ENCODE peak calls at places on chromosome 22, in seven cellular contexts. X is activated naive CD4-positive, alpha-beta T cell; R is stimulated activated naive CD4-positive, alpha-beta T cell; V is activated gamma-delta T cell; E is stimulated activated CD4-positive, alpha-beta T cell treated with anti-CD3 and anti-CD28 coated beads, Interleukin-4, amount 100 ng/mL, for 24 hours; Z is activated T-cell treated with anti-CD3 and anti-CD28 coated beads, Interleukin-2, amount 50 U/mL, for 72 hours; Q is cardiac muscle cell. T is an unnamed sample.

GRCh38 chr22:45268958-45269844 is 15.5 kb upstream of the UPK3A start:
- DNase-seq in X (peak), R (peak), V (peak), E (peak), Z (peak), Q (peak), T (peak)

GRCh38 chr22:39364646-39365405 is 15.0 kb downstream of the SYNGR1 start:
- DNase-seq in X (no peak), R (no peak), V (no peak), E (no peak), Z (no peak), Q (no peak), T (no peak)

GRCh38 chr22:46251266-46251665 is 1.2 kb upstream of the CDPF1 start:
- DNase-seq in X (no peak), R (no peak), V (no peak), E (no peak), Z (no peak), Q (no peak), T (no peak)

GRCh38 chr22:25069426-25069757 is 116.9 kb downstream of the KIAA1671 start:
- DNase-seq in X (no peak), R (no peak), V (no peak), E (no peak), Z (no peak), Q (no peak), T (no peak)

GRCh38 chr22:42959472-42960145 is 55.3 kb downstream of the PACSIN2 start:
- DNase-seq in X (no peak), R (no peak), V (no peak), E (no peak), Z (no peak), Q (peak), T (no peak)

GRCh38 chr22:46750861-46751260 is 11.6 kb upstream of the TBC1D22A start:
- DNase-seq in X (no peak), R (no peak), V (no peak), E (no peak), Z (no peak), Q (no peak), T (no peak)

GRCh38 chr22:44063462-44064371 is 39.6 kb downstream of the PARVB start:
- DNase-seq in X (no peak), R (no peak), V (no peak), E (no peak), Z (no peak), Q (no peak), T (no peak)

GRCh38 chr22:50656122-50657070 is 16.2 kb upstream of the SHANK3 start:
- DNase-seq in X (no peak), R (no peak), V (no peak), E (no peak), Z (no peak), Q (no peak), T (no peak)

GRCh38 chr22:42145175-42145574 is 14.6 kb upstream of the CYP2D6 start:
- DNase-seq in X (no peak), R (no peak), V (no peak), E (no peak), Z (no peak), Q (no peak), T (no peak)

GRCh38 chr22:49958462-49958921 is 2.1 kb upstream of the PIM3 start:
- DNase-seq in X (no peak), R (no peak), V (no peak), E (no peak), Z (no peak), Q (no peak), T (no peak)

GRCh38 chr22:42437488-42438292 is 5.5 kb upstream of the NFAM1 start:
- DNase-seq in X (peak), R (peak), V (peak), E (peak), Z (peak), Q (peak), T (peak)

GRCh38 chr22:27075028-27075678 is 417.8 kb downstream of the MIAT start:
- DNase-seq in X (no peak), R (no peak), V (no peak), E (no peak), Z (no peak), Q (peak), T (no peak)

GRCh38 chr22:47158457-47158856 is 396.0 kb downstream of the TBC1D22A start:
- DNase-seq in X (no peak), R (no peak), V (no peak), E (no peak), Z (no peak), Q (no peak), T (no peak)

GRCh38 chr22:40826984-40827741 is 8.0 kb upstream of the SLC25A17 start:
- DNase-seq in X (no peak), R (no peak), V (no peak), E (no peak), Z (no peak), Q (no peak), T (no peak)

GRCh38 chr22:19287076-19287724 is 4.3 kb downstream of the CLTCL1 start:
- DNase-seq in X (no peak), R (no peak), V (no peak), E (no peak), Z (no peak), Q (no peak), T (no peak)

GRCh38 chr22:36595154-36595553 is 66.2 kb upstream of the EIF3D start:
- DNase-seq in X (no peak), R (no peak), V (no peak), E (no peak), Z (no peak), Q (no peak), T (no peak)

GRCh38 chr22:37930952-37931440 is 22.4 kb downstream of the C22orf23 start:
- DNase-seq in X (no peak), R (no peak), V (no peak), E (no peak), Z (no peak), Q (no peak), T (no peak)

GRCh38 chr22:40524392-40525249 is 111.9 kb downstream of the MRTFA start:
- DNase-seq in X (no peak), R (no peak), V (no peak), E (no peak), Z (no peak), Q (no peak), T (no peak)

GRCh38 chr22:43116932-43117331 is 6.4 kb downstream of the BIK start:
- DNase-seq in X (no peak), R (no peak), V (no peak), E (no peak), Z (no peak), Q (no peak), T (no peak)

GRCh38 chr22:46113910-46114517 is 36.3 kb upstream of the PPARA start:
- DNase-seq in X (no peak), R (no peak), V (no peak), E (no peak), Z (no peak), Q (no peak), T (no peak)

GRCh38 chr22:42270512-42271190 is at the start of gene TCF20:
- DNase-seq in X (peak), R (peak), V (peak), E (peak), Z (peak), Q (peak), T (peak)

GRCh38 chr22:44802956-44803355 is 50.6 kb downstream of the ARHGAP8 start:
- DNase-seq in X (no peak), R (no peak), V (no peak), E (no peak), Z (no peak), Q (no peak), T (no peak)

GRCh38 chr22:19810381-19811141 is 44.1 kb downstream of the GNB1L start:
- DNase-seq in X (no peak), R (no peak), V (no peak), E (no peak), Z (no peak), Q (no peak), T (peak)

GRCh38 chr22:37985751-37986281 is 1.5 kb upstream of the SOX10 start:
- DNase-seq in X (no peak), R (no peak), V (no peak), E (no peak), Z (no peak), Q (no peak), T (no peak)

GRCh38 chr22:24876700-24877099 is 69.8 kb downstream of the LHFPL7 start:
- DNase-seq in X (no peak), R (no peak), V (no peak), E (no peak), Z (no peak), Q (no peak), T (no peak)

GRCh38 chr22:23306438-23306921 is 126.2 kb downstream of the BCR start:
- DNase-seq in X (no peak), R (no peak), V (no peak), E (no peak), Z (no peak), Q (no peak), T (no peak)

GRCh38 chr22:19842386-19843106 is 12.1 kb downstream of the GNB1L start:
- DNase-seq in X (no peak), R (no peak), V (no peak), E (no peak), Z (no peak), Q (no peak), T (no peak)

GRCh38 chr22:50178871-50179869 is 6.5 kb upstream of the TRABD start:
- DNase-seq in X (no peak), R (no peak), V (no peak), E (no peak), Z (no peak), Q (no peak), T (no peak)

GRCh38 chr22:22074634-22075381 is 92.2 kb upstream of the TOP3B start:
- DNase-seq in X (no peak), R (no peak), V (no peak), E (no peak), Z (no peak), Q (no peak), T (no peak)

GRCh38 chr22:19533857-19534256 is 9.6 kb upstream of the CLDN5 start:
- DNase-seq in X (no peak), R (no peak), V (no peak), E (no peak), Z (no peak), Q (no peak), T (no peak)

GRCh38 chr22:40928657-40929056 is 22.5 kb upstream of the RBX1 start:
- DNase-seq in X (no peak), R (no peak), V (no peak), E (no peak), Z (no peak), Q (peak), T (no peak)